ENCODE peak calls at places on chromosome 4, in nine cellular contexts. One of them, this sample, is unnamed.

GRCh38 chr4:104166749-104167148 is 327.9 kb downstream of the CXXC4 start:
- DNase-seq in transverse colon: no peak
- DNase-seq in breast epithelium: no peak
- DNase-seq in adrenal gland: no peak
- DNase-seq in stomach: no peak
- DNase-seq in prostate gland: no peak
- DNase-seq in H54: no peak
- DNase-seq in heart left ventricle: no peak
- DNase-seq in A549: no peak
- DNase-seq in this sample: no peak

GRCh38 chr4:137545461-137545861 is 13.2 kb upstream of the PCDH18 start:
- DNase-seq in breast epithelium: no peak
- DNase-seq in heart left ventricle: no peak
- DNase-seq in prostate gland: no peak
- DNase-seq in transverse colon: no peak
- DNase-seq in A549: peak
- DNase-seq in H54: no peak
- DNase-seq in adrenal gland: no peak
- DNase-seq in stomach: no peak
- DNase-seq in this sample: peak

GRCh38 chr4:142817442-142817841 is 28.7 kb downstream of the INPP4B start:
- DNase-seq in prostate gland: no peak
- DNase-seq in stomach: no peak
- DNase-seq in transverse colon: no peak
- DNase-seq in heart left ventricle: no peak
- DNase-seq in H54: peak
- DNase-seq in adrenal gland: no peak
- DNase-seq in breast epithelium: peak
- DNase-seq in A549: peak
- DNase-seq in this sample: no peak

GRCh38 chr4:17230727-17231126 is 281.2 kb downstream of the QDPR start:
- DNase-seq in prostate gland: no peak
- DNase-seq in stomach: no peak
- DNase-seq in transverse colon: no peak
- DNase-seq in breast epithelium: no peak
- DNase-seq in adrenal gland: no peak
- DNase-seq in H54: no peak
- DNase-seq in heart left ventricle: no peak
- DNase-seq in A549: no peak
- DNase-seq in this sample: no peak

GRCh38 chr4:7911044-7911578 is 28.6 kb downstream of the AFAP1 start:
- DNase-seq in stomach: no peak
- DNase-seq in adrenal gland: peak
- DNase-seq in H54: no peak
- DNase-seq in breast epithelium: no peak
- DNase-seq in prostate gland: no peak
- DNase-seq in transverse colon: no peak
- DNase-seq in A549: peak
- DNase-seq in heart left ventricle: no peak
- DNase-seq in this sample: no peak

GRCh38 chr4:74501579-74501978 is 56.6 kb downstream of the AREG start:
- DNase-seq in stomach: no peak
- DNase-seq in H54: peak
- DNase-seq in adrenal gland: no peak
- DNase-seq in prostate gland: no peak
- DNase-seq in breast epithelium: no peak
- DNase-seq in transverse colon: no peak
- DNase-seq in A549: no peak
- DNase-seq in heart left ventricle: no peak
- DNase-seq in this sample: no peak

GRCh38 chr4:38676986-38677385 is 13.0 kb downstream of the KLF3 start:
- DNase-seq in transverse colon: peak
- DNase-seq in prostate gland: no peak
- DNase-seq in A549: no peak
- DNase-seq in H54: no peak
- DNase-seq in adrenal gland: no peak
- DNase-seq in stomach: no peak
- DNase-seq in heart left ventricle: no peak
- DNase-seq in breast epithelium: no peak
- DNase-seq in this sample: no peak

GRCh38 chr4:155241664-155242063 is 33.2 kb downstream of the NPY2R start:
- DNase-seq in stomach: no peak
- DNase-seq in H54: no peak
- DNase-seq in breast epithelium: no peak
- DNase-seq in heart left ventricle: no peak
- DNase-seq in prostate gland: no peak
- DNase-seq in adrenal gland: no peak
- DNase-seq in transverse colon: no peak
- DNase-seq in A549: no peak
- DNase-seq in this sample: no peak

GRCh38 chr4:139645458-139645857 is 20.2 kb upstream of the MGST2 start:
- DNase-seq in stomach: peak
- DNase-seq in breast epithelium: no peak
- DNase-seq in transverse colon: no peak
- DNase-seq in H54: no peak
- DNase-seq in heart left ventricle: no peak
- DNase-seq in adrenal gland: no peak
- DNase-seq in prostate gland: no peak
- DNase-seq in A549: peak
- DNase-seq in this sample: no peak

GRCh38 chr4:158384407-158384806 is 137.3 kb upstream of the RXFP1 start:
- DNase-seq in heart left ventricle: no peak
- DNase-seq in adrenal gland: no peak
- DNase-seq in breast epithelium: no peak
- DNase-seq in stomach: no peak
- DNase-seq in H54: no peak
- DNase-seq in transverse colon: no peak
- DNase-seq in A549: no peak
- DNase-seq in prostate gland: no peak
- DNase-seq in this sample: no peak

GRCh38 chr4:31104033-31104432 is 383.9 kb downstream of the PCDH7 start:
- DNase-seq in heart left ventricle: no peak
- DNase-seq in breast epithelium: no peak
- DNase-seq in A549: no peak
- DNase-seq in transverse colon: no peak
- DNase-seq in prostate gland: no peak
- DNase-seq in stomach: no peak
- DNase-seq in H54: no peak
- DNase-seq in adrenal gland: no peak
- DNase-seq in this sample: no peak

GRCh38 chr4:8534129-8534528 is 46.1 kb upstream of the GPR78 start:
- DNase-seq in H54: no peak
- DNase-seq in stomach: peak
- DNase-seq in A549: no peak
- DNase-seq in adrenal gland: no peak
- DNase-seq in breast epithelium: peak
- DNase-seq in prostate gland: peak
- DNase-seq in heart left ventricle: no peak
- DNase-seq in transverse colon: peak
- DNase-seq in this sample: no peak

GRCh38 chr4:6321361-6321760 is 51.7 kb downstream of the WFS1 start:
- DNase-seq in A549: no peak
- DNase-seq in transverse colon: no peak
- DNase-seq in heart left ventricle: no peak
- DNase-seq in H54: no peak
- DNase-seq in breast epithelium: no peak
- DNase-seq in prostate gland: no peak
- DNase-seq in stomach: no peak
- DNase-seq in adrenal gland: no peak
- DNase-seq in this sample: no peak

GRCh38 chr4:175308236-175308635 is 390.1 kb downstream of the ADAM29 start:
- DNase-seq in H54: no peak
- DNase-seq in heart left ventricle: no peak
- DNase-seq in stomach: no peak
- DNase-seq in breast epithelium: no peak
- DNase-seq in prostate gland: no peak
- DNase-seq in adrenal gland: no peak
- DNase-seq in transverse colon: no peak
- DNase-seq in A549: no peak
- DNase-seq in this sample: no peak

GRCh38 chr4:106329027-106329618 is 12.8 kb downstream of the AIMP1 start:
- DNase-seq in H54: no peak
- DNase-seq in heart left ventricle: no peak
- DNase-seq in prostate gland: no peak
- DNase-seq in breast epithelium: no peak
- DNase-seq in A549: peak
- DNase-seq in stomach: no peak
- DNase-seq in transverse colon: no peak
- DNase-seq in adrenal gland: no peak
- DNase-seq in this sample: no peak

GRCh38 chr4:53497446-53498069 is 93.7 kb downstream of the LNX1 start:
- DNase-seq in prostate gland: no peak
- DNase-seq in stomach: no peak
- DNase-seq in breast epithelium: peak
- DNase-seq in H54: no peak
- DNase-seq in A549: no peak
- DNase-seq in transverse colon: no peak
- DNase-seq in adrenal gland: peak
- DNase-seq in heart left ventricle: no peak
- DNase-seq in this sample: peak

GRCh38 chr4:22850055-22850454 is 157.3 kb downstream of the GBA3 start:
- DNase-seq in H54: no peak
- DNase-seq in adrenal gland: no peak
- DNase-seq in heart left ventricle: no peak
- DNase-seq in A549: no peak
- DNase-seq in breast epithelium: no peak
- DNase-seq in transverse colon: no peak
- DNase-seq in prostate gland: no peak
- DNase-seq in stomach: no peak
- DNase-seq in this sample: no peak

GRCh38 chr4:7368296-7368695 is 66.4 kb downstream of the PSAPL1 start:
- DNase-seq in H54: no peak
- DNase-seq in adrenal gland: no peak
- DNase-seq in prostate gland: no peak
- DNase-seq in A549: no peak
- DNase-seq in stomach: no peak
- DNase-seq in heart left ventricle: peak
- DNase-seq in transverse colon: no peak
- DNase-seq in breast epithelium: no peak
- DNase-seq in this sample: no peak

GRCh38 chr4:87865960-87866598 is 33.3 kb downstream of the MEPE start:
- DNase-seq in adrenal gland: no peak
- DNase-seq in stomach: no peak
- DNase-seq in A549: peak
- DNase-seq in transverse colon: no peak
- DNase-seq in prostate gland: no peak
- DNase-seq in heart left ventricle: no peak
- DNase-seq in H54: no peak
- DNase-seq in breast epithelium: no peak
- DNase-seq in this sample: no peak

GRCh38 chr4:184280591-184281071 is 63.0 kb upstream of the ENPP6 start:
- DNase-seq in stomach: no peak
- DNase-seq in prostate gland: peak
- DNase-seq in breast epithelium: no peak
- DNase-seq in adrenal gland: no peak
- DNase-seq in transverse colon: peak
- DNase-seq in heart left ventricle: no peak
- DNase-seq in A549: no peak
- DNase-seq in H54: no peak
- DNase-seq in this sample: no peak
- TF ChIP-seq POLR2A in stomach: no peak
- TF ChIP-seq POLR2A in prostate gland: no peak
- TF ChIP-seq POLR2A in breast epithelium: no peak
- TF ChIP-seq POLR2A in adrenal gland: no peak
- TF ChIP-seq POLR2A in transverse colon: no peak
- TF ChIP-seq POLR2A in heart left ventricle: no peak
- TF ChIP-seq POLR2A in A549: no peak
- TF ChIP-seq POLR2A in H54: no peak
- TF ChIP-seq POLR2A in this sample: no peak

GRCh38 chr4:118280501-118281218 is 72.1 kb downstream of the PRSS12 start:
- DNase-seq in adrenal gland: peak
- DNase-seq in A549: peak
- DNase-seq in H54: no peak
- DNase-seq in stomach: peak
- DNase-seq in breast epithelium: peak
- DNase-seq in prostate gland: peak
- DNase-seq in heart left ventricle: no peak
- DNase-seq in transverse colon: peak
- DNase-seq in this sample: no peak
- TF ChIP-seq POLR2A in adrenal gland: no peak
- TF ChIP-seq POLR2A in A549: no peak
- TF ChIP-seq POLR2A in H54: no peak
- TF ChIP-seq POLR2A in stomach: no peak
- TF ChIP-seq POLR2A in breast epithelium: no peak
- TF ChIP-seq POLR2A in prostate gland: no peak
- TF ChIP-seq POLR2A in heart left ventricle: no peak
- TF ChIP-seq POLR2A in transverse colon: no peak
- TF ChIP-seq POLR2A in this sample: no peak

DNA sequence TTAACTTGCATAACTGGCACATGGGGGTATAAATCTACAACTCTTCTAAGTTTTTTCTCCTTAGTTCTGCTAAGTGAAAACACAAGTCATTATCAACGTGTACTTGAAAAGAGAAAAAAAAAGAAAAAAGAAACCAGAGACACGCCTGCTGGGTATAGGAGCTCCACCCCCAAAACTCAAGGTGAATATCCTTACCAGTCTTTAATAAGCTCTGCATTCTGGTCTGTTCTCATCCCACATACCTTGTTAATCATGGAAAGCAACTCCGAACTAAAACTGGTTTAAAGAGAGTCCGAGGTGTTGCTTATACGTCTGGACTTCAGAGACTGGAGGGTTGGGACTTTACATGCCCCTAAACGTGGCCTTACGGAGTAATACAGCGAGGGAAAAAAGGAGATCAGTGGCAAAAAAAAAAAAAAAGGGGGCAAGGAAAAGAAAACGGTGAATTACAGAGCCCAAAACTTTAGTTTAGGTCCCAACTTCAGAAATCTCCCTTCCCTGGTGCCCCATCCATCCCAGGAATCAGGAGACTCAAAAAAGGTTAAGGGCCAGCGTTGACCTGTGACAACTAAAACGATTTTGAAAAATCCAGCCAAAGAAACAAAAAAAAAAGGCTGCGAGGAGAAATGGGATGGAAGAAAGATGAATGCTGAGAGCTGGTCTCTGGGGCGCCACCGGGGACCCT is 997 bp downstream of the PGRMC2 start:
- DNase-seq in breast epithelium: no peak
- DNase-seq in transverse colon: no peak
- DNase-seq in H54: no peak
- DNase-seq in adrenal gland: no peak
- DNase-seq in prostate gland: peak
- DNase-seq in stomach: no peak
- DNase-seq in heart left ventricle: no peak
- DNase-seq in A549: peak
- DNase-seq in this sample: no peak
- TF ChIP-seq POLR2A in breast epithelium: no peak
- TF ChIP-seq POLR2A in transverse colon: peak
- TF ChIP-seq POLR2A in H54: no peak
- TF ChIP-seq POLR2A in adrenal gland: peak
- TF ChIP-seq POLR2A in prostate gland: peak
- TF ChIP-seq POLR2A in stomach: no peak
- TF ChIP-seq POLR2A in heart left ventricle: no peak
- TF ChIP-seq POLR2A in A549: no peak
- TF ChIP-seq POLR2A in this sample: no peak

DNA sequence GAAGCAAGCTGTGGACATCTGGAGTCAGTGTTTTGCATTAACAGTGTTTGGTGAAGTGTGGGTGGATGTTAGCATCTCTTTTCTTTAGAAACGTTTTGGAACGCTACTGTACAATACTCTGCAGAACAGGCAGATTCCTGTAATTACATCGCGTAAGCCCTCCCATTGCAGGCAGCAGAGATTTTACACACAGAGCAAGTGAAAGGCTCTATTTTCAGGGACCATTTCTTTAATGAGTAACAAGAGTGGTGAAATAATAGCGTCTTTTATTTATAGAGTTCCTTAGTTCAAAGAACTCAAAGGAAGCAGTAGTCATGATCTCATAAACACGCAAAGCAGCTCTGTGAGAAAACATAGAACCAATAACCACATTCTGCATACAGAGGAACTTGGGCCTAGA is 298.6 kb upstream of the EPHA5 start:
- DNase-seq in A549: peak
- DNase-seq in transverse colon: no peak
- DNase-seq in prostate gland: no peak
- DNase-seq in H54: no peak
- DNase-seq in stomach: no peak
- DNase-seq in adrenal gland: no peak
- DNase-seq in breast epithelium: no peak
- DNase-seq in heart left ventricle: no peak
- DNase-seq in this sample: no peak
- TF ChIP-seq POLR2A in A549: no peak
- TF ChIP-seq POLR2A in transverse colon: no peak
- TF ChIP-seq POLR2A in prostate gland: no peak
- TF ChIP-seq POLR2A in H54: no peak
- TF ChIP-seq POLR2A in stomach: no peak
- TF ChIP-seq POLR2A in adrenal gland: no peak
- TF ChIP-seq POLR2A in breast epithelium: no peak
- TF ChIP-seq POLR2A in heart left ventricle: no peak
- TF ChIP-seq POLR2A in this sample: no peak